ENCODE peak calls at places on chromosome 7, in six cellular contexts. One of them, this sample, is unnamed.

GRCh38 chr7:27661776-27662489 is 750 bp downstream of the HIBADH start:
- DNase-seq in neuronal stem cell: no peak
- DNase-seq in fibroblast of lung: peak; percentile 28
- DNase-seq in mesendoderm: no peak
- DNase-seq in kidney: peak; percentile 76
- DNase-seq in PC-3: no peak
- DNase-seq in this sample: no peak

GRCh38 chr7:97025983-97026704 is 1.5 kb upstream of the DLX5 start:
- DNase-seq in PC-3: no peak
- DNase-seq in neuronal stem cell: peak; percentile 27
- DNase-seq in kidney: no peak
- DNase-seq in mesendoderm: peak; percentile 52
- DNase-seq in fibroblast of lung: no peak
- DNase-seq in this sample: no peak

GRCh38 chr7:68929712-68930395 is 668.4 kb upstream of the AUTS2 start:
- DNase-seq in neuronal stem cell: no peak
- DNase-seq in PC-3: no peak
- DNase-seq in mesendoderm: no peak
- DNase-seq in fibroblast of lung: peak; percentile 5
- DNase-seq in kidney: no peak
- DNase-seq in this sample: no peak

GRCh38 chr7:66308411-66308810 is 103.3 kb downstream of the TPST1 start:
- DNase-seq in neuronal stem cell: no peak
- DNase-seq in PC-3: no peak
- DNase-seq in fibroblast of lung: no peak
- DNase-seq in mesendoderm: no peak
- DNase-seq in kidney: no peak
- DNase-seq in this sample: no peak

GRCh38 chr7:17070117-17070750 is 188.5 kb upstream of the AGR3 start:
- DNase-seq in neuronal stem cell: no peak
- DNase-seq in PC-3: no peak
- DNase-seq in fibroblast of lung: no peak
- DNase-seq in mesendoderm: no peak
- DNase-seq in kidney: no peak
- DNase-seq in this sample: no peak

GRCh38 chr7:143499246-143499645 is 21.6 kb downstream of the TAS2R41 start:
- DNase-seq in kidney: no peak
- DNase-seq in PC-3: no peak
- DNase-seq in mesendoderm: no peak
- DNase-seq in fibroblast of lung: no peak
- DNase-seq in neuronal stem cell: no peak
- DNase-seq in this sample: peak; percentile 58

GRCh38 chr7:17640730-17641377 is 299.4 kb downstream of the SNX13 start:
- DNase-seq in PC-3: peak; percentile 64
- DNase-seq in mesendoderm: peak; percentile 62
- DNase-seq in neuronal stem cell: peak; percentile 38
- DNase-seq in fibroblast of lung: peak; percentile 44
- DNase-seq in kidney: no peak
- DNase-seq in this sample: no peak

GRCh38 chr7:48251766-48252165 is 80.5 kb downstream of the ABCA13 start:
- DNase-seq in kidney: no peak
- DNase-seq in mesendoderm: no peak
- DNase-seq in neuronal stem cell: no peak
- DNase-seq in PC-3: peak; percentile 74
- DNase-seq in fibroblast of lung: no peak
- DNase-seq in this sample: no peak

GRCh38 chr7:44279731-44280505 is 45.5 kb downstream of the CAMK2B start:
- DNase-seq in PC-3: no peak
- DNase-seq in fibroblast of lung: no peak
- DNase-seq in neuronal stem cell: no peak
- DNase-seq in kidney: peak; percentile 52
- DNase-seq in mesendoderm: no peak
- DNase-seq in this sample: no peak

GRCh38 chr7:29989257-29989995 is at the start of gene SCRN1:
- DNase-seq in neuronal stem cell: peak; percentile 42
- DNase-seq in kidney: peak; percentile 87
- DNase-seq in mesendoderm: peak; percentile 63
- DNase-seq in fibroblast of lung: peak; percentile 37
- DNase-seq in PC-3: peak; percentile 25
- DNase-seq in this sample: no peak

GRCh38 chr7:151429555-151430331 is 10.2 kb downstream of the CRYGN start:
- DNase-seq in PC-3: peak; percentile 9
- DNase-seq in kidney: no peak
- DNase-seq in mesendoderm: no peak
- DNase-seq in neuronal stem cell: no peak
- DNase-seq in fibroblast of lung: no peak
- DNase-seq in this sample: no peak

GRCh38 chr7:3979956-3980643 is 679.0 kb downstream of the SDK1 start:
- DNase-seq in kidney: no peak
- DNase-seq in fibroblast of lung: no peak
- DNase-seq in PC-3: no peak
- DNase-seq in neuronal stem cell: no peak
- DNase-seq in mesendoderm: peak; percentile 92
- DNase-seq in this sample: no peak

GRCh38 chr7:106057962-106058901 is 53.9 kb downstream of the SYPL1 start:
- DNase-seq in fibroblast of lung: no peak
- DNase-seq in mesendoderm: peak; percentile 32
- DNase-seq in neuronal stem cell: no peak
- DNase-seq in kidney: peak; percentile 92
- DNase-seq in PC-3: peak; percentile 93
- DNase-seq in this sample: no peak

GRCh38 chr7:12917801-12918200 is 230.4 kb downstream of the ARL4A start:
- DNase-seq in PC-3: no peak
- DNase-seq in mesendoderm: no peak
- DNase-seq in kidney: no peak
- DNase-seq in fibroblast of lung: no peak
- DNase-seq in neuronal stem cell: no peak
- DNase-seq in this sample: no peak

GRCh38 chr7:70135656-70136055 is 537.4 kb downstream of the AUTS2 start:
- DNase-seq in PC-3: no peak
- DNase-seq in mesendoderm: no peak
- DNase-seq in fibroblast of lung: no peak
- DNase-seq in kidney: no peak
- DNase-seq in neuronal stem cell: no peak
- DNase-seq in this sample: no peak

DNA sequence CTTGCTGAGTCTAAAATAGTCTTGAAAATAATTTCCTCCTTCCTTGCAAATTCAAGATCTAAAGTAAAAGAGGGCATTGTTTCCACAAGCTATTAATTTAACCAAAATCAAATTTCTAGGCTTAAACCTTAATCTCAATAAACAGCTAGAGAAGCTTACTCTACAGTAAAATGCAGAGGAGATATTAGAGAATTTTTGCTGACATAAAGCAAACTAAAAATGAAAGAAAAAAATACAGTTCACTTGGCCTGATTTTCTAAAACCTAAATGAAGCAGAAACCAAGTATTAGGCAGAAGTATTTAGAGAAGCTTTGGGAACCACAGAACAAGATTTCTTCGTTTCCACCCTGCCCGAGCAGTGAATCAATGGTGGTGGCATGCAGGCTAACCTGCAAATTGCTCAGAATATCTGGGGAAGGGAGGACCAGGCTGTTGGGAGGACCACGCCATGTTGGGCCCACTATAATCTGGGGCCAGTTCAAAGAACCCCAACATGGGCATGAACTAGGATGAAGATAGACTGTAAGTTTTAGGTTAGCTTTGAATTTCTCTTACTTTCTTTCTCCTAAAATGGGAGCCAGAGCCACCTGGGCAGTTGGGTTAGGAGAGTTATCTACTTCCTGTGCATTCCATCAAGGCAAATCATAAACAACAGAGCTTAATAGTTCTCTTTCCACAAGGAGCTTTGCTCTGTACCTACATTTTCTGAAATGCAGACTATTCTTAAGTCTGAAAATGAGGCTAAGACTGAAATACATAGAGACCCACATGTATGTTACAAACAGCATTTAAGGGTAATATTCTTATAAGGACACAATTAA is 4.1 kb downstream of the LAMB1 start:
- DNase-seq in PC-3: no peak
- DNase-seq in neuronal stem cell: no peak
- DNase-seq in kidney: no peak
- DNase-seq in mesendoderm: no peak
- DNase-seq in fibroblast of lung: no peak
- DNase-seq in this sample: no peak
- H3K36me3 ChIP-seq in PC-3: peaks cover 19% of the 10 kb centered on the region
- H3K36me3 ChIP-seq in neuronal stem cell: peaks cover 1% of the 10 kb centered on the region
- H3K36me3 ChIP-seq in kidney: peaks cover 9% of the 10 kb centered on the region
- H3K36me3 ChIP-seq in mesendoderm: no peaks in the 10 kb centered on the region
- H3K36me3 ChIP-seq in fibroblast of lung: peaks cover 9% of the 10 kb centered on the region
- H3K36me3 ChIP-seq in this sample: peaks cover 66% of the 10 kb centered on the region

DNA sequence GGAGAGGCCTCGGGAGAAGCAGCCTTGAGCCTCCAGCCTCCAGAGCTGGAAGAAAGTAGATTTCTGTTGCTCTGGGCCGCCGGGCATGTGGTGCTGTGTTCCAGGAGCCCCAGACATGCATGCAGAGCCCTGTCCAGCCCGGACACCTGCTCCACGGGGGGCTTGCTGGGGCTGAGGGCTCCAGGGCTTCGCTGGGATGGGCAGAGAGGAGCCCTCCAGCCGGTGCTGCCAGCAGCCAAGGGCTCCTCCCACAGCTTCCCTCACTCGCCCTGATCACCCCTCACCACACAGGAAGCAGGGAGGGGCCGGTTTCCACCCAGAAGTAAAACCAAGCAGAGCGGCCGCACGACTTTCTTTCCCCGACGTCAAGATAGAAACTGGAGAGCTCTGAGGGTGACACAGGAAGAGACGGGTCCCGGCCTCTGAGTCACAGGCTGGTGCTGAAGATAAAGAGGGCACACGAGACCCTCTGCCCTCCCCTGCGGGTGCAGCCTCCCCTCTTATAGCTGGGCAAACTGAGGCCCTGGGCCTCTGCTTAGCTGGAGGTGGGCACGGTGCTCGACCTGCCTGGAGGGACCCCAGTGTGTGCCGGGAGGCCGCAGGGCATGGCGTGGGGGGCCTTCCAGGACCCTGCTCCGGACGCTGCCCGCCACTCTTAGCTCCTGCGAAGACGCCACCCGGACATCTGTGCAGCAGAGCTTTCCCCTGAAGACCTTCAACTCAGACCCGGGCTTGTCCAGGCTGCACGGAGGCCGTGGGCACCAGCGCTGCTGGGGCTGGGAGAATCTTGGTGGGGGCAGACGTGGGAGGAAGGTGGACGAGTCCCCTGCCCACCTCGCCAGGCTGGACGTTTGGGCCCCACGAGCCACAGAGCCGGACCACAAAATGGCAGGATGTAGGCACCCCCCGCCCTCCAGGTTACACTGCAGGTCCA is 31.1 kb downstream of the ADAP1 start:
- DNase-seq in mesendoderm: peak; percentile 48
- DNase-seq in neuronal stem cell: no peak
- DNase-seq in PC-3: peak; percentile 79
- DNase-seq in fibroblast of lung: peak; percentile 44
- DNase-seq in kidney: peak; percentile 87
- DNase-seq in this sample: peak; percentile 2
- H3K9ac ChIP-seq in mesendoderm: no peak overlapping the region
- H3K9ac ChIP-seq in neuronal stem cell: no peak overlapping the region
- H3K9ac ChIP-seq in PC-3: peak overlapping the region; percentile 57
- H3K9ac ChIP-seq in fibroblast of lung: peak overlapping the region; percentile 23
- H3K9ac ChIP-seq in kidney: no peak overlapping the region
- H3K9ac ChIP-seq in this sample: no peak overlapping the region

GRCh38 chr7:2248984-2249694 is 7.1 kb downstream of the NUDT1 start:
- DNase-seq in kidney: peak; percentile 90
- DNase-seq in neuronal stem cell: no peak
- DNase-seq in mesendoderm: peak; percentile 21
- DNase-seq in PC-3: peak; percentile 80
- DNase-seq in fibroblast of lung: peak; percentile 93
- DNase-seq in this sample: no peak

GRCh38 chr7:2253021-2253420 is 11.0 kb downstream of the NUDT1 start:
- DNase-seq in mesendoderm: no peak
- DNase-seq in PC-3: no peak
- DNase-seq in fibroblast of lung: no peak
- DNase-seq in kidney: no peak
- DNase-seq in neuronal stem cell: no peak
- DNase-seq in this sample: no peak

GRCh38 chr7:2251841-2252771 is 10.1 kb downstream of the NUDT1 start:
- DNase-seq in neuronal stem cell: no peak
- DNase-seq in fibroblast of lung: no peak
- DNase-seq in PC-3: no peak
- DNase-seq in kidney: no peak
- DNase-seq in mesendoderm: no peak
- DNase-seq in this sample: no peak

GRCh38 chr7:2247141-2247985 is 5.3 kb downstream of the NUDT1 start:
- DNase-seq in PC-3: peak; percentile 38
- DNase-seq in fibroblast of lung: no peak
- DNase-seq in neuronal stem cell: no peak
- DNase-seq in mesendoderm: peak; percentile 60
- DNase-seq in kidney: no peak
- DNase-seq in this sample: no peak

GRCh38 chr7:2249744-2250323 is 7.8 kb downstream of the NUDT1 start:
- DNase-seq in mesendoderm: no peak
- DNase-seq in neuronal stem cell: no peak
- DNase-seq in fibroblast of lung: no peak
- DNase-seq in kidney: no peak
- DNase-seq in PC-3: no peak
- DNase-seq in this sample: no peak
- H3K36me3 ChIP-seq in mesendoderm: no peaks in the 10 kb centered on the region
- H3K36me3 ChIP-seq in neuronal stem cell: peaks cover 16% of the 10 kb centered on the region
- H3K36me3 ChIP-seq in fibroblast of lung: peaks cover 9% of the 10 kb centered on the region
- H3K36me3 ChIP-seq in kidney: no peaks in the 10 kb centered on the region
- H3K36me3 ChIP-seq in PC-3: no peaks in the 10 kb centered on the region
- H3K36me3 ChIP-seq in this sample: peaks cover 6% of the 10 kb centered on the region

DNA sequence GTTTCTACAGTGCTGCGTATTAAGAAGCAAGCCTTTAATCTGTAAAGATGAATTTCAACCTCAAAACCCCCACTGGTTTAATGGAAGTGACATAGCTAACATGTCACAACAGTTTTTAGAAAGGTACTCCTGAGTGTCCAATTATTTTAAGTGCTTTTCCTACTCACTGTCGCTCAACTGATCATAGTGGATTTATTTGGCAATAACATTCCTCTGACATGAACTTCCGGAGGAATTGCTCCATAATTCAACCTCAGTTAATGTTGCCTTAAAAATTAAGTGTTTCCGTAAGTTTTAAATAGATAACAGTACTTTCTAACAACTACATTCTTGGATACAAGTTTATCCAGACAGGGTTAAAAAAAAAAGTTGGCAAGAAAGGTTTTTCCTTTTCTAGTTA is 57.4 kb downstream of the AGMO start:
- DNase-seq in neuronal stem cell: no peak
- DNase-seq in PC-3: no peak
- DNase-seq in mesendoderm: no peak
- DNase-seq in fibroblast of lung: no peak
- DNase-seq in kidney: no peak
- DNase-seq in this sample: peak; percentile 58
- H3K9ac ChIP-seq in neuronal stem cell: no peak overlapping the region
- H3K9ac ChIP-seq in PC-3: no peak overlapping the region
- H3K9ac ChIP-seq in mesendoderm: no peak overlapping the region
- H3K9ac ChIP-seq in fibroblast of lung: no peak overlapping the region
- H3K9ac ChIP-seq in kidney: no peak overlapping the region
- H3K9ac ChIP-seq in this sample: no peak overlapping the region

This sample was measured in SK-N-MC.